ENCODE peak calls at places on chromosome 3, in eight cellular contexts. One of them, this sample, is unnamed.

GRCh38 chr3:38662544-38662943 is 13.1 kb upstream of the SCN5A start:
- DNase-seq in HepG2: peak; percentile 52
- DNase-seq in Peyer's patch: no peak
- DNase-seq in heart left ventricle: no peak
- DNase-seq in uterus: no peak
- DNase-seq in HCT116: peak; percentile 62
- DNase-seq in A549: no peak
- DNase-seq in H54: no peak
- DNase-seq in this sample: peak; percentile 7

GRCh38 chr3:157669403-157669802 is 166.2 kb upstream of the VEPH1 start:
- DNase-seq in HepG2: no peak
- DNase-seq in Peyer's patch: no peak
- DNase-seq in heart left ventricle: no peak
- DNase-seq in uterus: no peak
- DNase-seq in HCT116: no peak
- DNase-seq in A549: no peak
- DNase-seq in H54: no peak
- DNase-seq in this sample: no peak

GRCh38 chr3:141052570-141053069 is 1.5 kb downstream of the SPSB4 start:
- DNase-seq in HepG2: no peak
- DNase-seq in Peyer's patch: no peak
- DNase-seq in heart left ventricle: peak; percentile 42
- DNase-seq in uterus: no peak
- DNase-seq in HCT116: no peak
- DNase-seq in A549: no peak
- DNase-seq in H54: no peak
- DNase-seq in this sample: no peak

GRCh38 chr3:42508562-42508961 is 6.1 kb downstream of the VIPR1 start:
- DNase-seq in HepG2: no peak
- DNase-seq in Peyer's patch: no peak
- DNase-seq in heart left ventricle: no peak
- DNase-seq in uterus: no peak
- DNase-seq in HCT116: no peak
- DNase-seq in A549: no peak
- DNase-seq in H54: no peak
- DNase-seq in this sample: no peak

GRCh38 chr3:130759692-130760338 is 13.2 kb upstream of the PIK3R4 start:
- DNase-seq in HepG2: peak; percentile 41
- DNase-seq in Peyer's patch: no peak
- DNase-seq in heart left ventricle: no peak
- DNase-seq in uterus: no peak
- DNase-seq in HCT116: peak; percentile 34
- DNase-seq in A549: peak; percentile 21
- DNase-seq in H54: peak; percentile 22
- DNase-seq in this sample: peak; percentile 83

GRCh38 chr3:43970351-43970750 is 271.3 kb upstream of the TOPAZ1 start:
- DNase-seq in HepG2: no peak
- DNase-seq in Peyer's patch: no peak
- DNase-seq in heart left ventricle: no peak
- DNase-seq in uterus: no peak
- DNase-seq in HCT116: no peak
- DNase-seq in A549: no peak
- DNase-seq in H54: no peak
- DNase-seq in this sample: no peak

GRCh38 chr3:12317914-12318313 is 29.0 kb downstream of the PPARG start:
- DNase-seq in HepG2: peak; percentile 23
- DNase-seq in Peyer's patch: no peak
- DNase-seq in heart left ventricle: peak; percentile 50
- DNase-seq in uterus: no peak
- DNase-seq in HCT116: no peak
- DNase-seq in A549: no peak
- DNase-seq in H54: no peak
- DNase-seq in this sample: no peak

GRCh38 chr3:70813306-70813705 is 500.9 kb upstream of the MDFIC2 start:
- DNase-seq in HepG2: no peak
- DNase-seq in Peyer's patch: no peak
- DNase-seq in heart left ventricle: no peak
- DNase-seq in uterus: no peak
- DNase-seq in HCT116: no peak
- DNase-seq in A549: no peak
- DNase-seq in H54: no peak
- DNase-seq in this sample: no peak

GRCh38 chr3:178244653-178245384 is 291.4 kb upstream of the KCNMB2 start:
- DNase-seq in HepG2: no peak
- DNase-seq in Peyer's patch: no peak
- DNase-seq in heart left ventricle: no peak
- DNase-seq in uterus: no peak
- DNase-seq in HCT116: no peak
- DNase-seq in A549: no peak
- DNase-seq in H54: no peak
- DNase-seq in this sample: no peak

GRCh38 chr3:52311567-52312119 is 4.5 kb upstream of the DNAH1 start:
- DNase-seq in HepG2: no peak
- DNase-seq in Peyer's patch: no peak
- DNase-seq in heart left ventricle: no peak
- DNase-seq in uterus: no peak
- DNase-seq in HCT116: no peak
- DNase-seq in A549: no peak
- DNase-seq in H54: no peak
- DNase-seq in this sample: no peak

GRCh38 chr3:51637941-51638471 is 33.0 kb upstream of the TEX264 start:
- DNase-seq in HepG2: peak; percentile 74
- DNase-seq in Peyer's patch: no peak
- DNase-seq in heart left ventricle: no peak
- DNase-seq in uterus: no peak
- DNase-seq in HCT116: peak; percentile 73
- DNase-seq in A549: peak; percentile 72
- DNase-seq in H54: peak; percentile 70
- DNase-seq in this sample: peak; percentile 77

GRCh38 chr3:190192087-190192486 is 71.4 kb upstream of the P3H2 start:
- DNase-seq in HepG2: no peak
- DNase-seq in Peyer's patch: no peak
- DNase-seq in heart left ventricle: no peak
- DNase-seq in uterus: no peak
- DNase-seq in HCT116: no peak
- DNase-seq in A549: no peak
- DNase-seq in H54: no peak
- DNase-seq in this sample: no peak

GRCh38 chr3:127822166-127822835 is at the start of gene MGLL:
- DNase-seq in HepG2: no peak
- DNase-seq in Peyer's patch: peak; percentile 78
- DNase-seq in heart left ventricle: peak; percentile 64
- DNase-seq in uterus: peak; percentile 39
- DNase-seq in HCT116: no peak
- DNase-seq in A549: no peak
- DNase-seq in H54: peak; percentile 52
- DNase-seq in this sample: no peak
- TF ChIP-seq POLR2A in HepG2: no peak
- TF ChIP-seq POLR2A in Peyer's patch: peak; percentile 16
- TF ChIP-seq POLR2A in heart left ventricle: no peak
- TF ChIP-seq POLR2A in uterus: no peak
- TF ChIP-seq POLR2A in HCT116: no peak
- TF ChIP-seq POLR2A in A549: no peak
- TF ChIP-seq POLR2A in H54: peak; percentile 15
- TF ChIP-seq POLR2A in this sample: no peak

GRCh38 chr3:186772281-186772885 is 11.0 kb upstream of the EIF4A2 start:
- DNase-seq in HepG2: no peak
- DNase-seq in Peyer's patch: no peak
- DNase-seq in heart left ventricle: no peak
- DNase-seq in uterus: no peak
- DNase-seq in HCT116: no peak
- DNase-seq in A549: no peak
- DNase-seq in H54: no peak
- DNase-seq in this sample: no peak
- TF ChIP-seq POLR2A in HepG2: no peak
- TF ChIP-seq POLR2A in Peyer's patch: no peak
- TF ChIP-seq POLR2A in heart left ventricle: no peak
- TF ChIP-seq POLR2A in uterus: no peak
- TF ChIP-seq POLR2A in HCT116: no peak
- TF ChIP-seq POLR2A in A549: no peak
- TF ChIP-seq POLR2A in H54: no peak
- TF ChIP-seq POLR2A in this sample: no peak

DNA sequence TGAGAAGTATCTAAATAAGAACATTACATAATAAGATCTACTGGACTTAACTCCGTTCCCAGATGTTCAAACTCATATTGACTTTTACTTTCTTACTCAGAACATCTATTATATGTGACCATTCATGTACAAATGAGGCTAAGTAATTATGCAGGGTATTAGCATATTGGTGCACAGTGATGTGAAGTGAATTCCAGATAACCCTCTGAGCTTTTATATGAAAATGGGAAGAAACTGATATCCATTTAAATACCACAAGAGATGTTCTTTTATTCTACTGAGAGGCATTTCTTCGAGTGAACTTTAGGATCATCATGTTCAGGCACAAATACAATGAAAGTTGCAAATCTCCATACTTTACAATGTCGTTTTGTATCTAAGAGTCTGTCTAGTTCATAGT is 135.7 kb downstream of the ZPLD1 start:
- DNase-seq in HepG2: no peak
- DNase-seq in Peyer's patch: no peak
- DNase-seq in heart left ventricle: no peak
- DNase-seq in uterus: no peak
- DNase-seq in HCT116: no peak
- DNase-seq in A549: no peak
- DNase-seq in H54: no peak
- DNase-seq in this sample: no peak
- TF ChIP-seq POLR2A in HepG2: no peak
- TF ChIP-seq POLR2A in Peyer's patch: no peak
- TF ChIP-seq POLR2A in heart left ventricle: no peak
- TF ChIP-seq POLR2A in uterus: no peak
- TF ChIP-seq POLR2A in HCT116: no peak
- TF ChIP-seq POLR2A in A549: no peak
- TF ChIP-seq POLR2A in H54: no peak
- TF ChIP-seq POLR2A in this sample: no peak

GRCh38 chr3:15099364-15100098 is 583 bp upstream of the RBSN start:
- DNase-seq in HepG2: no peak
- DNase-seq in Peyer's patch: no peak
- DNase-seq in heart left ventricle: no peak
- DNase-seq in uterus: peak; percentile 17
- DNase-seq in HCT116: no peak
- DNase-seq in A549: no peak
- DNase-seq in H54: no peak
- DNase-seq in this sample: no peak

GRCh38 chr3:15096026-15096425 is 2.9 kb downstream of the RBSN start:
- DNase-seq in HepG2: no peak
- DNase-seq in Peyer's patch: no peak
- DNase-seq in heart left ventricle: no peak
- DNase-seq in uterus: no peak
- DNase-seq in HCT116: no peak
- DNase-seq in A549: no peak
- DNase-seq in H54: no peak
- DNase-seq in this sample: no peak

GRCh38 chr3:15097889-15098288 is 1.1 kb downstream of the RBSN start:
- DNase-seq in HepG2: no peak
- DNase-seq in Peyer's patch: no peak
- DNase-seq in heart left ventricle: no peak
- DNase-seq in uterus: no peak
- DNase-seq in HCT116: no peak
- DNase-seq in A549: no peak
- DNase-seq in H54: no peak
- DNase-seq in this sample: peak; percentile 44

GRCh38 chr3:15102256-15102655 is 3.3 kb upstream of the RBSN start:
- DNase-seq in HepG2: no peak
- DNase-seq in Peyer's patch: peak; percentile 66
- DNase-seq in heart left ventricle: peak; percentile 93
- DNase-seq in uterus: peak; percentile 44
- DNase-seq in HCT116: no peak
- DNase-seq in A549: no peak
- DNase-seq in H54: peak; percentile 32
- DNase-seq in this sample: no peak

DNA sequence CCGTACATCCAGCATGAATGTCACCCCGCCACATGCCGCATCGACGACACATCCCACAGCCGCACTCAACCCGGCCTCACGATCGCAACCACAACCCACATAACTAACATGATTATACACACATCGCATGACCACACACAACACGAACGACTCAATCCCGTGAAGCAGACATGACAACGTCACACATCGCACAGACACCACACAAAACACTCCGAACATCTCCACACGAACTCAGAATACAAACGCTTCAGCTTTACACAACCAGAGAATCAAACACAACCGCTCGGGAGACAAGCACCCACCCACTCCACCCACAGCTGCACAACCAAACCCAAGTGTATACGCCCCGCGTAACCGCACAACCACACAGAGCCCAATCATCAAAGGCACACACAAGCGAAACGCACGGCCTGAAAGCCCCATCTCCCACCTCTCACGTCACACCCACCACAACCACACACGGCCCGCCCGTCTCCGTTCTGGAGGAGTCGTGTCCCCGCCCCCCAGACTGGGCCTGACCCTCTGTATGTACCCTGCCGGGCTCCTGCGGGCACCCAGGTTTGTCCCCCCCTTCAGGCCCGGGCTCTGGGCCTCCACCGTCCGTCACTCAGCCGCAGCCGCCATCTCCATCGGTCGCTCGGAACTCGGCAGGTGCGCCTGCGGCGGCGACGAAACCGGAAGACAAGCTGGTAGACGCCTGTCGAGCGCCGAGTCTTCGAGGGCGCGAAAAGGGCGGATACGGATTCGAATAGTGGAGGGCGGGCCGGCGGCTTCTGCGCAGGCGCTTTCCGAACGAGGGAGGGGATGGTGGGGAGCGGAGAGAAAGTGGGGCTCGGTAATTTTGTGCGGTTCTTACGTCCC is at the start of gene RBSN:
- DNase-seq in HepG2: peak; percentile 88
- DNase-seq in Peyer's patch: peak; percentile 95
- DNase-seq in heart left ventricle: peak; percentile 97
- DNase-seq in uterus: peak; percentile 95
- DNase-seq in HCT116: peak; percentile 83
- DNase-seq in A549: peak; percentile 83
- DNase-seq in H54: peak; percentile 79
- DNase-seq in this sample: peak; percentile 96
- TF ChIP-seq POLR2A in HepG2: peak; percentile 81
- TF ChIP-seq POLR2A in Peyer's patch: peak; percentile 61
- TF ChIP-seq POLR2A in heart left ventricle: no peak
- TF ChIP-seq POLR2A in uterus: peak; percentile 65
- TF ChIP-seq POLR2A in HCT116: peak; percentile 70
- TF ChIP-seq POLR2A in A549: peak; percentile 81
- TF ChIP-seq POLR2A in H54: peak; percentile 66
- TF ChIP-seq POLR2A in this sample: peak; percentile 82

GRCh38 chr3:173395412-173396181 is 1.9 kb upstream of the NLGN1 start:
- DNase-seq in HepG2: no peak
- DNase-seq in Peyer's patch: peak; percentile 70
- DNase-seq in heart left ventricle: peak; percentile 93
- DNase-seq in uterus: peak; percentile 83
- DNase-seq in HCT116: peak; percentile 54
- DNase-seq in A549: no peak
- DNase-seq in H54: peak; percentile 70
- DNase-seq in this sample: peak; percentile 53
- TF ChIP-seq POLR2A in HepG2: no peak
- TF ChIP-seq POLR2A in Peyer's patch: peak; percentile 13
- TF ChIP-seq POLR2A in heart left ventricle: no peak
- TF ChIP-seq POLR2A in uterus: peak; percentile 48
- TF ChIP-seq POLR2A in HCT116: no peak
- TF ChIP-seq POLR2A in A549: no peak
- TF ChIP-seq POLR2A in H54: peak; percentile 27
- TF ChIP-seq POLR2A in this sample: no peak